ENCODE peak calls at places on chromosomes 7 and 10, in four cellular contexts. One of them, this sample, is unnamed.
A peak's percentile ranks its signal among the peaks of the same experiment; 100 is the strongest.

GRCh38 chr10:62560207-62560819 is 186.1 kb downstream of the ZNF365 start:
- DNase-seq in heart left ventricle: no peak
- DNase-seq in Caco-2: no peak
- DNase-seq in C1 segment of cervical spinal cord: no peak
- DNase-seq in this sample: peak; percentile 49

GRCh38 chr10:71569775-71570588 is 149.6 kb downstream of the C10orf105 start:
- DNase-seq in heart left ventricle: peak; percentile 74
- DNase-seq in Caco-2: peak; percentile 79
- DNase-seq in C1 segment of cervical spinal cord: peak; percentile 54
- DNase-seq in this sample: peak; percentile 74

GRCh38 chr7:156196649-156197048 is 384.4 kb upstream of the SHH start:
- DNase-seq in heart left ventricle: no peak
- DNase-seq in Caco-2: no peak
- DNase-seq in C1 segment of cervical spinal cord: no peak
- DNase-seq in this sample: no peak

GRCh38 chr7:44286182-44286617 is 39.2 kb downstream of the CAMK2B start:
- DNase-seq in heart left ventricle: peak; percentile 70
- DNase-seq in Caco-2: peak; percentile 26
- DNase-seq in C1 segment of cervical spinal cord: no peak
- DNase-seq in this sample: peak; percentile 3

GRCh38 chr7:151844828-151845200 is 32.1 kb downstream of the PRKAG2 start:
- DNase-seq in heart left ventricle: no peak
- DNase-seq in Caco-2: no peak
- DNase-seq in C1 segment of cervical spinal cord: no peak
- DNase-seq in this sample: no peak

GRCh38 chr10:115278294-115278693 is 185.1 kb downstream of the ATRNL1 start:
- DNase-seq in heart left ventricle: no peak
- DNase-seq in Caco-2: no peak
- DNase-seq in C1 segment of cervical spinal cord: no peak
- DNase-seq in this sample: no peak

GRCh38 chr10:80165173-80165572 is 32.6 kb downstream of the PLAC9 start:
- DNase-seq in heart left ventricle: no peak
- DNase-seq in Caco-2: no peak
- DNase-seq in C1 segment of cervical spinal cord: no peak
- DNase-seq in this sample: no peak

GRCh38 chr7:7569615-7570014 is 2.9 kb downstream of the MIOS start:
- DNase-seq in heart left ventricle: no peak
- DNase-seq in Caco-2: no peak
- DNase-seq in C1 segment of cervical spinal cord: no peak
- DNase-seq in this sample: no peak

GRCh38 chr10:129956902-129957673 is 7.0 kb downstream of the EBF3 start:
- DNase-seq in heart left ventricle: no peak
- DNase-seq in Caco-2: no peak
- DNase-seq in C1 segment of cervical spinal cord: no peak
- DNase-seq in this sample: no peak

GRCh38 chr7:134669845-134670373 is 23.3 kb downstream of the BPGM start:
- DNase-seq in heart left ventricle: no peak
- DNase-seq in Caco-2: no peak
- DNase-seq in C1 segment of cervical spinal cord: no peak
- DNase-seq in this sample: peak; percentile 38

GRCh38 chr7:32088336-32088975 is 18.2 kb upstream of the PDE1C start:
- DNase-seq in heart left ventricle: no peak
- DNase-seq in Caco-2: no peak
- DNase-seq in C1 segment of cervical spinal cord: no peak
- DNase-seq in this sample: no peak

GRCh38 chr7:2701406-2701805 is 13.4 kb downstream of the AMZ1 start:
- DNase-seq in heart left ventricle: no peak
- DNase-seq in Caco-2: no peak
- DNase-seq in C1 segment of cervical spinal cord: no peak
- DNase-seq in this sample: no peak

GRCh38 chr7:7970620-7971307 is 2.2 kb downstream of the GLCCI1 start:
- DNase-seq in heart left ventricle: no peak
- DNase-seq in Caco-2: no peak
- DNase-seq in C1 segment of cervical spinal cord: no peak
- DNase-seq in this sample: no peak

GRCh38 chr10:95758351-95759025 is 2.5 kb downstream of the ENTPD1 start:
- DNase-seq in heart left ventricle: no peak
- DNase-seq in Caco-2: no peak
- DNase-seq in C1 segment of cervical spinal cord: no peak
- DNase-seq in this sample: no peak

GRCh38 chr7:43678315-43678714 is 51.0 kb downstream of the COA1 start:
- DNase-seq in heart left ventricle: no peak
- DNase-seq in Caco-2: no peak
- DNase-seq in C1 segment of cervical spinal cord: no peak
- DNase-seq in this sample: no peak